ENCODE peak calls at places on chromosomes 7 and 10, in eight cellular contexts. N is heart left ventricle, Z is upper lobe of right lung, K is neuronal stem cell, U is left ventricle myocardium inferior, B is hepatocyte, S is cardiac muscle cell, Y is mammary epithelial cell. L is an unnamed sample.

GRCh38 chr10:33334170-33334838 is at the start of gene NRP1:
- DNase-seq in K (peak; percentile 56), B (peak; percentile 47), N (peak; percentile 64), Y (no peak), S (peak; percentile 49), Z (peak; percentile 73), U (peak; percentile 35), L (peak; percentile 57)

GRCh38 chr7:144854839-144855424 is 19.1 kb upstream of the TPK1 start:
- DNase-seq in N (no peak), Z (no peak), S (peak; percentile 55), U (no peak), K (peak; percentile 30), B (peak; percentile 44), Y (peak; percentile 4), L (no peak)

GRCh38 chr7:143172354-143172753 is 10.9 kb upstream of the TAS2R39 start:
- DNase-seq in U (no peak), B (no peak), Y (peak; percentile 31), K (no peak), S (no peak), N (no peak), Z (peak; percentile 85), L (peak; percentile 77)

GRCh38 chr7:142405122-142405765 is 147.4 kb upstream of the PRSS58 start:
- DNase-seq in S (no peak), N (no peak), K (no peak), B (no peak), Z (no peak), Y (no peak), U (no peak), L (no peak)

GRCh38 chr10:11773777-11774441 is 31.7 kb downstream of the ECHDC3 start:
- DNase-seq in U (no peak), N (no peak), S (no peak), Z (no peak), Y (no peak), B (no peak), K (no peak), L (no peak)

GRCh38 chr7:107989618-107990373 is 13.2 kb downstream of the LAMB1 start:
- DNase-seq in N (peak; percentile 40), U (no peak), S (no peak), K (no peak), Z (no peak), B (no peak), Y (no peak), L (no peak)

GRCh38 chr7:29071203-29071804 is 75.0 kb downstream of the CPVL start:
- DNase-seq in S (no peak), N (no peak), B (no peak), Z (no peak), U (no peak), Y (no peak), K (no peak), L (no peak)

GRCh38 chr7:26627871-26628270 is 236.5 kb downstream of the SKAP2 start:
- DNase-seq in N (no peak), B (no peak), K (no peak), U (no peak), Y (no peak), Z (no peak), S (no peak), L (no peak)

GRCh38 chr10:71528371-71529202 is 131.9 kb downstream of the CDH23 start:
- DNase-seq in S (no peak), K (peak; percentile 84), Z (no peak), N (no peak), U (no peak), B (no peak), Y (no peak), L (no peak)

GRCh38 chr7:141097430-141097829 is 23.6 kb downstream of the TMEM178B start:
- DNase-seq in Y (no peak), N (no peak), S (peak; percentile 68), Z (no peak), K (peak; percentile 56), B (peak; percentile 11), U (no peak), L (no peak)

GRCh38 chr10:24272374-24272773 is 63.4 kb downstream of the KIAA1217 start:
- DNase-seq in B (no peak), Y (no peak), Z (no peak), U (no peak), S (no peak), N (no peak), K (no peak), L (no peak)

GRCh38 chr10:91409069-91409868 is 875 bp upstream of the HECTD2 start:
- DNase-seq in Z (peak; percentile 88), Y (peak; percentile 68), B (peak; percentile 83), S (peak; percentile 69), N (peak; percentile 90), U (peak; percentile 88), K (peak; percentile 73), L (peak; percentile 82)

GRCh38 chr10:46787321-46787615 is 124.0 kb upstream of the PTPN20 start:
- DNase-seq in Y (peak; percentile 42), K (no peak), B (peak; percentile 52), Z (no peak), S (peak; percentile 23), N (no peak), U (no peak), L (no peak)

GRCh38 chr7:121271916-121272315 is 56.9 kb upstream of the WNT16 start:
- DNase-seq in U (no peak), B (no peak), N (no peak), Y (no peak), S (no peak), Z (no peak), K (no peak), L (no peak)

GRCh38 chr10:59283456-59284082 is 78.8 kb downstream of the FAM13C start:
- DNase-seq in N (no peak), S (peak; percentile 40), U (no peak), Z (no peak), K (peak; percentile 17), Y (peak; percentile 32), B (no peak), L (no peak)

GRCh38 chr7:50069613-50070012 is 23.4 kb downstream of the ZPBP start:
- DNase-seq in U (no peak), K (no peak), S (no peak), N (no peak), Y (peak; percentile 50), Z (no peak), B (no peak), L (peak; percentile 51)

GRCh38 chr10:59872892-59873463 is 33.4 kb downstream of the CCDC6 start:
- DNase-seq in K (no peak), Y (peak; percentile 80), Z (no peak), N (peak; percentile 52), B (peak; percentile 27), S (peak; percentile 28), U (no peak), L (no peak)

GRCh38 chr7:45920543-45921380 is at the start of gene IGFBP3:
- DNase-seq in S (peak; percentile 80), N (peak; percentile 45), K (peak; percentile 74), Z (peak; percentile 72), B (peak; percentile 84), U (peak; percentile 60), Y (peak; percentile 74), L (peak; percentile 55)

GRCh38 chr10:13994932-13995331 is 335.8 kb downstream of the FRMD4A start:
- DNase-seq in N (no peak), Z (no peak), B (no peak), K (no peak), S (no peak), Y (no peak), U (no peak), L (no peak)

DNA sequence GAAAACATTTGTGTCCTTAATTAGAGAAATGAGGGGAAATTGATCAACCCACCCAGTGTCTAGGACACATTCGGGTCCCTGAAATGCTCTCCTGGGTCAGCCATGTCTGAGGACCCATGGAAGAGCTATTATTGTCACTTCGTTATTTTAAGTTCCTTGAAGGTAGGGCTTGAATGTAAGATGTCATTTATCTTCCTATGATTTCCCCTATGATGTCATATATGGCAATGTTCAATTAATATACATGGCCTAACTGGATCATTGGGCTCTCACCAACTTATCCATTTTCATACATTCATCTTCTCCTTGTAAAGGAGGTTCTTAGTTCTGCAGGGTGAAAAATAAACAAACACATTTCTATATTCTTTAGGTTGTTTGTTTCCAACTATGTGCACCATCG is 113.0 kb upstream of the FAM171A1 start:
- DNase-seq in U (no peak), K (no peak), B (no peak), N (no peak), S (no peak), Z (no peak), Y (no peak), L (no peak)
- H3K9me3 ChIP-seq in U (no peaks in the 10 kb centered on the region), K (no peaks in the 10 kb centered on the region), B (no peaks in the 10 kb centered on the region), N (no peaks in the 10 kb centered on the region), S (no peaks in the 10 kb centered on the region), Z (no peaks in the 10 kb centered on the region), Y (no peaks in the 10 kb centered on the region), L (no peaks in the 10 kb centered on the region)

GRCh38 chr7:106614751-106615150 is 46.2 kb downstream of the CCDC71L start:
- DNase-seq in Y (no peak), K (no peak), N (no peak), B (no peak), U (no peak), Z (no peak), S (no peak), L (no peak)
- H3K4me1 ChIP-seq in Y (peaks cover 20% of the 10 kb centered on the region), K (peaks cover 2% of the 10 kb centered on the region), N (no peaks in the 10 kb centered on the region), B (peaks cover 8% of the 10 kb centered on the region), U (peaks cover 17% of the 10 kb centered on the region), Z (no peaks in the 10 kb centered on the region), S (no peaks in the 10 kb centered on the region), L (no peaks in the 10 kb centered on the region)

DNA sequence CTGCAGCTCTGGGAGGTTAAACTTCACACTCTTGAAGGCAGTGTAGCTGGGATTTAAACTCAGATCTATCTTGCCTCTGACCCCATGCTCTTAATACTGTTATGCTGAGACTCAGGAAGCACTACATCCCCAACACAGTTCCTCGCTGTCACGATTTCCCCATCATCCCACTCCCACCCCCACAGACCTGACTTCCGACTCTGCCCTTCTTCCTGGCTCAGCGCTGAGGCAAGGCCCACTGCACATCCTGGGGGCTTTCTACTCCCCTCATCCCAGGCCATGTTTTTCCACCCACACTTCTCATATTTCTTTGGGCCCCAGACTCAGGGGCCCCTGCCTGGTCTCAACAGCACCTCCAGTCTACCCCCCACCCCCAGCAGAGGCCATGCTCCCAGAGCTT is 7.6 kb upstream of the NDST2 start:
- DNase-seq in Z (no peak), Y (no peak), N (no peak), B (no peak), K (no peak), S (no peak), U (no peak), L (no peak)
- H3K4me3 ChIP-seq in Z (no peak overlapping the region), Y (no peak overlapping the region), N (no peak overlapping the region), B (no peak overlapping the region), K (no peak overlapping the region), S (no peak overlapping the region), U (no peak overlapping the region), L (no peak overlapping the region)

GRCh38 chr7:158006841-158007696 is 580.6 kb downstream of the PTPRN2 start:
- DNase-seq in K (no peak), Z (no peak), U (no peak), S (no peak), Y (no peak), N (no peak), B (no peak), L (no peak)

GRCh38 chr7:158005531-158005930 is 582.1 kb downstream of the PTPRN2 start:
- DNase-seq in S (no peak), Y (no peak), N (no peak), K (no peak), B (no peak), U (no peak), Z (no peak), L (no peak)

GRCh38 chr7:158009886-158010285 is 577.7 kb downstream of the PTPRN2 start:
- DNase-seq in N (no peak), Y (no peak), K (no peak), U (no peak), B (no peak), Z (no peak), S (no peak), L (no peak)

GRCh38 chr7:158007697-158008257 is 579.8 kb downstream of the PTPRN2 start:
- DNase-seq in Y (no peak), U (no peak), N (no peak), K (no peak), S (no peak), B (no peak), Z (no peak), L (no peak)

GRCh38 chr7:158008267-158008666 is 579.4 kb downstream of the PTPRN2 start:
- DNase-seq in N (no peak), B (no peak), S (no peak), Z (no peak), Y (no peak), U (no peak), K (no peak), L (no peak)
- H3K9me3 ChIP-seq in N (no peaks in the 10 kb centered on the region), B (no peaks in the 10 kb centered on the region), S (no peaks in the 10 kb centered on the region), Z (no peaks in the 10 kb centered on the region), Y (peaks cover 21% of the 10 kb centered on the region), U (no peaks in the 10 kb centered on the region), K (no peaks in the 10 kb centered on the region), L (no peaks in the 10 kb centered on the region)

L was measured in lower lobe of right lung.